ENCODE peak calls at places on chromosomes 1 and 21, in seven cellular contexts. Z is RWPE2, G is tibial artery, X is hepatocyte, C is kidney, F is uterus, Q is PC-3. E is an unnamed sample. For H3K36me3, the result is how much of the 10 kb centered on the place peaks cover.

GRCh38 chr1:61287734-61288133 is 205.4 kb downstream of the NFIA start:
- DNase-seq in Z (no peak), G (no peak), X (no peak), C (no peak), F (no peak), Q (peak), E (no peak)

GRCh38 chr21:33121715-33122475 is 52.0 kb downstream of the OLIG1 start:
- DNase-seq in Z (no peak), G (no peak), X (no peak), C (no peak), F (no peak), Q (peak), E (peak)

GRCh38 chr1:94104127-94104684 is 16.7 kb downstream of the ABCA4 start:
- DNase-seq in Z (no peak), G (no peak), X (no peak), C (no peak), F (peak), Q (no peak), E (no peak)

GRCh38 chr1:91885331-91885715 is 628 bp downstream of the TGFBR3 start:
- DNase-seq in Z (no peak), G (peak), X (peak), C (peak), F (peak), Q (peak), E (peak)

GRCh38 chr21:37808261-37808660 is 108.0 kb downstream of the KCNJ6 start:
- DNase-seq in Z (no peak), G (no peak), X (no peak), C (no peak), F (no peak), Q (no peak), E (no peak)

GRCh38 chr1:182400567-182400966 is at the start of gene TEDDM1:
- DNase-seq in Z (no peak), G (no peak), X (no peak), C (no peak), F (no peak), Q (no peak), E (no peak)

GRCh38 chr1:9120312-9120958 is 8.5 kb downstream of the GPR157 start:
- DNase-seq in Z (no peak), G (no peak), X (no peak), C (peak), F (no peak), Q (no peak), E (no peak)

GRCh38 chr1:71074681-71075080 is 6.2 kb downstream of the ZRANB2 start:
- DNase-seq in Z (no peak), G (no peak), X (no peak), C (no peak), F (no peak), Q (no peak), E (no peak)

GRCh38 chr1:26373789-26374188 is 1.2 kb upstream of the ZNF683 start:
- DNase-seq in Z (no peak), G (no peak), X (no peak), C (no peak), F (no peak), Q (no peak), E (no peak)

GRCh38 chr1:184634296-184634695 is 120.4 kb downstream of the EDEM3 start:
- DNase-seq in Z (no peak), G (no peak), X (no peak), C (no peak), F (no peak), Q (no peak), E (no peak)

GRCh38 chr1:3651939-3652537 is at the start of gene TP73:
- DNase-seq in Z (peak), G (no peak), X (peak), C (peak), F (no peak), Q (peak), E (peak)

GRCh38 chr1:44676484-44677200 is 2.1 kb downstream of the ARMH1 start:
- DNase-seq in Z (no peak), G (no peak), X (no peak), C (no peak), F (no peak), Q (peak), E (no peak)

GRCh38 chr21:38467369-38467768 is 30.9 kb downstream of the ERG start:
- DNase-seq in Z (no peak), G (no peak), X (no peak), C (no peak), F (no peak), Q (no peak), E (no peak)

GRCh38 chr1:6384962-6385672 is 8.4 kb downstream of the ACOT7 start:
- DNase-seq in Z (no peak), G (no peak), X (no peak), C (no peak), F (no peak), Q (no peak), E (no peak)

GRCh38 chr1:244273845-244274619 is 177.7 kb downstream of the ADSS2 start:
- DNase-seq in Z (peak), G (peak), X (peak), C (no peak), F (peak), Q (peak), E (no peak)

GRCh38 chr1:186550832-186551231 is 89.9 kb upstream of the PDC start:
- DNase-seq in Z (no peak), G (no peak), X (no peak), C (no peak), F (no peak), Q (no peak), E (no peak)

DNA sequence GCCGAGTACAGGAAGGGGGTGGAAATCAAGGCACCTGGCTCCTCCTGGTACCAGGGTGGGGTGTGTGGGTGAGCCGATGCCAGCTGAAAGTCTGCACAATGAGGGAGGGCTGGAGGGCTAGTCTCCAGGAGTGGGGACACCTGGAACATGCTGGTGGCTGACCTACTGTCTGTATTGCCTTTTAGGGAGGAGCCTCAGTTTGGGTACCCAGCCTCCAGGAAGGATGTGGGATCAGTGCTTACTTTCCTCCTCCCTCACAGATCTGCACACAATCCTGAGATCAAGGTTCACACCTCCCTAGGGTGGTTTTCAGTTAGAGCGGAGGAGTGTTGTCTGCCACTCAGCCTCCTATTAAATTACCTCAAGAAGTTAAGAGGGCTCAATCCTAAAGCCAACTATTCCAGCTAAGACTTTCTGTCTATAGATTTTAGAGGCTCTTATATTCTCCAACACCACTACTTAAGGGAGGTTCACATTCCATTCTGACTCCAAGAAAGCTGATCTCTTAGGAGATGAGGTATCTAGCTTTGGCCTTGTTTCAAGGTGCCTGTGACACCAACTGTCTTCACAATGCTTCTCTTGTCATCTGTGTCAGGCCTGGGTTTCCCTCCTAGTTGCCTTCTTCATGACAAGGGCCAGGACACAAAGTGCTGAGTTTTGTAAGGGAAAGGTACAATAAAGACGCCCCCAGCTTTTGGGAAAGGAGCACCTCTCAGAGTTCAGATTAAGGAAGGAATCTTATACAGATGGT is 15.7 kb downstream of the SSR2 start:
- DNase-seq in Z (no peak), G (no peak), X (no peak), C (no peak), F (no peak), Q (no peak), E (no peak)
- H3K4me3 ChIP-seq in Z (no peak), G (no peak), X (no peak), C (no peak), F (no peak), Q (no peak), E (no peak)

GRCh38 chr1:64844175-64844574 is 99.3 kb downstream of the RAVER2 start:
- DNase-seq in Z (no peak), G (no peak), X (no peak), C (no peak), F (no peak), Q (no peak), E (peak)

GRCh38 chr1:64844609-64845008 is 99.7 kb downstream of the RAVER2 start:
- DNase-seq in Z (no peak), G (no peak), X (no peak), C (no peak), F (no peak), Q (no peak), E (peak)

GRCh38 chr1:64841330-64842065 is 96.6 kb downstream of the RAVER2 start:
- DNase-seq in Z (no peak), G (no peak), X (no peak), C (no peak), F (no peak), Q (peak), E (no peak)

GRCh38 chr1:64843675-64844074 is 98.8 kb downstream of the RAVER2 start:
- DNase-seq in Z (no peak), G (no peak), X (no peak), C (no peak), F (no peak), Q (no peak), E (no peak)

GRCh38 chr1:64842244-64842643 is 97.4 kb downstream of the RAVER2 start:
- DNase-seq in Z (no peak), G (no peak), X (no peak), C (no peak), F (no peak), Q (no peak), E (no peak)
- H3K36me3 ChIP-seq in Z (under half), G (half or more), X (under half), C (half or more), F (under half), Q (under half), E (under half)

GRCh38 chr21:36499578-36500471 is 19.9 kb upstream of the CLDN14 start:
- DNase-seq in Z (peak), G (peak), X (no peak), C (peak), F (no peak), Q (peak), E (no peak)
- H3K4me3 ChIP-seq in Z (no peak), G (no peak), X (no peak), C (no peak), F (no peak), Q (peak), E (no peak)

DNA sequence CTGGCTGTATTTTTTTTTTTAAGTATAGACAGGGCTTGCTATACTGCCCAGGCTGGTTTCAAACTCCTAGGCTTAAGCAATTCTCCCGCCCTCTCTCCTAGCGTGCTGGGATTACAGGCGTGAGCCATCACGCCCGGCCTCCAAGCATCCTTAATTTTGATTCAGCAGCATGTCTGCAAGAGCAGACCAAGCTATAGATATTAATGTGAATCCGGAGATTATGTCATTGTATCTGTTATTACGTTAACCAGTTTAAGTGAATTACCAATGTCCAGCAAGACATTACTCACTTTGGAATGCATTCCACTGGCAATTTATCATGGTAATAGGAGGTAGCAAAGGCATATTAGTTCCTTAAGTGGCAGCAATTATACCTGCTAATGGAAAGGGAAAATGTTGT is 179.7 kb downstream of the CHRM3 start:
- DNase-seq in Z (no peak), G (no peak), X (no peak), C (no peak), F (no peak), Q (no peak), E (no peak)
- H3K36me3 ChIP-seq in Z (under half), G (under half), X (under half), C (under half), F (under half), Q (under half), E (under half)

GRCh38 chr1:201941420-201942128 is 4.8 kb downstream of the LMOD1 start:
- DNase-seq in Z (no peak), G (no peak), X (no peak), C (peak), F (peak), Q (no peak), E (peak)
- H3K4me3 ChIP-seq in Z (no peak), G (peak), X (no peak), C (peak), F (peak), Q (no peak), E (peak)

DNA sequence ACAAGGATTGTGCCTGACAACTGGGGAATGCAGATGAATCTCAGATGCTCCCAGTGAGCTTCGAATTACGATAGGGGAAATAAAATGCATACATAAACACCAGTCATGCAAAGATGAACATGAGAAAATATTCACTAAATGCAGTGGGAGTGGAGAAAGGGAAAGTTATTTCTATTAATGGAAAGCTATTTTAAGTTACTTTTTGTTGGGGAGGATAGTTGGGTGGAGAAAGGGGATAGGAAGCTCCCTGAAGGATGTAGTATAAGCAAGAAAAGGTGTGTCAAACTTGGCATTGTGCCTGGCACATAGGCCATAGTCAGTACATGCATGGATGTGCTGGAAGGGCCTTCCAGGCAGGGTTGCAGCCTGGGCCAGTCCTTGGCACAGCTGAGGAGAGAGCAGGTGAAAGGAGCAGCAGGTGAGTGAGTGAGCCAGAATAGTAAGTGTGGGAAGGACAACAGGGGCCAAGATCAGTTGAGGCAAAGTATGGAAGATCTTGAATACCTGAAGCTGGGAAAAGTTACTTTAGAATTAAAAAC is 57.7 kb upstream of the PGD start:
- DNase-seq in Z (no peak), G (no peak), X (no peak), C (no peak), F (no peak), Q (no peak), E (no peak)
- H3K36me3 ChIP-seq in Z (half or more), G (half or more), X (under half), C (half or more), F (under half), Q (under half), E (under half)

DNA sequence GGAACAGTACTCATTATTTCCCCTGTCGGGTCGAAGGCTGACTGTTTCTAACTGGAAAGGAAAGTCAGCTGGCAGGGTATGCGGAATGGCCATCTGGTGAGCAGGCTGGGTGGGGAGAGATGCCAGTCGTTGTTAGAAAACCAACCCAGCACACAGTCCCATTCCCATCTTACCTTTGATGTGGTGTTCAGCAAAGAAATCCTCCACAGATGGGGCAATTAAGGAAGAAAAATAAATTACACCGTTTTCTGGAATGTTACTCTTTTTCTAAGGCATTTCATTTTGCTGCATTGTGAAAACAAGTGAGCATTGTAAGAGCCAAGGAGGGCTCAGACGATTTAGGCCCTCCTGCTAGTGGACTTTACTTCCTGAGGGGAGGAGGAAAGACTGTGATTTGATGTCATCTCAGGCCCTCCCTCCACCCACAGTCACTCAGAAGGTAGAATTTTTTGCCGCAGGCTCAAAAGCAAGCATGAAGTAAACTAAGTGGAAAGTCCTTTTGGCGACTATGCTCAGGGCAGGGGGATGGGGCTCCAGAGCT is at the start of gene SLC16A4:
- DNase-seq in Z (no peak), G (no peak), X (peak), C (no peak), F (no peak), Q (no peak), E (peak)
- H3K4me3 ChIP-seq in Z (no peak), G (peak), X (no peak), C (peak), F (peak), Q (no peak), E (no peak)

E was measured in H7.